ENCODE peak calls at places on chromosomes 2 and 18, in eight cellular contexts. J is bronchial epithelial cell; I is heart left ventricle; Z is HFF-Myc; A is foreskin fibroblast; P is A549; E is MCF 10A; M is CD4-positive, alpha-beta T cell. F is an unnamed sample.

GRCh38 chr2:20299113-20299512 is 51.5 kb downstream of the PUM2 start:
- DNase-seq in I (no peak), A (no peak), J (no peak), E (no peak), Z (no peak), M (no peak), P (no peak), F (no peak)

GRCh38 chr2:83991992-83992391 is 467.1 kb downstream of the SUCLG1 start:
- DNase-seq in A (no peak), I (no peak), J (peak; percentile 67), P (no peak), M (no peak), E (peak; percentile 74), Z (no peak), F (no peak)

GRCh38 chr2:200455958-200456421 is 53.9 kb downstream of the KCTD18 start:
- DNase-seq in P (no peak), J (no peak), E (no peak), A (no peak), Z (no peak), M (no peak), I (no peak), F (no peak)

GRCh38 chr18:56565596-56566355 is 72.6 kb downstream of the TXNL1 start:
- DNase-seq in E (peak; percentile 52), M (no peak), P (no peak), I (no peak), Z (peak; percentile 72), J (peak; percentile 56), A (peak; percentile 87), F (peak; percentile 79)

GRCh38 chr2:48529676-48530032 is 300 bp upstream of the STON1 start:
- DNase-seq in E (no peak), A (no peak), I (peak; percentile 20), J (no peak), Z (no peak), M (no peak), P (no peak), F (no peak)

GRCh38 chr2:237693281-237694039 is 66.1 kb downstream of the LRRFIP1 start:
- DNase-seq in P (peak; percentile 63), E (peak; percentile 80), Z (no peak), I (no peak), M (no peak), A (peak; percentile 50), J (peak; percentile 95), F (peak; percentile 66)

GRCh38 chr2:225091336-225091735 is 49.1 kb upstream of the DOCK10 start:
- DNase-seq in M (no peak), A (peak; percentile 93), Z (peak; percentile 49), I (no peak), E (peak; percentile 73), P (peak; percentile 49), J (peak; percentile 97), F (peak; percentile 98)

GRCh38 chr2:124001681-124002080 is 23.4 kb upstream of the CNTNAP5 start:
- DNase-seq in I (no peak), E (peak; percentile 78), P (no peak), A (no peak), J (peak; percentile 3), M (no peak), Z (no peak), F (no peak)

GRCh38 chr18:48904847-48905394 is 45.8 kb downstream of the SMAD7 start:
- DNase-seq in P (no peak), M (no peak), A (no peak), E (no peak), I (no peak), J (no peak), Z (no peak), F (no peak)

GRCh38 chr2:3137651-3138300 is 239.8 kb downstream of the EIPR1 start:
- DNase-seq in I (no peak), E (no peak), J (no peak), Z (no peak), P (no peak), A (no peak), M (no peak), F (no peak)

DNA sequence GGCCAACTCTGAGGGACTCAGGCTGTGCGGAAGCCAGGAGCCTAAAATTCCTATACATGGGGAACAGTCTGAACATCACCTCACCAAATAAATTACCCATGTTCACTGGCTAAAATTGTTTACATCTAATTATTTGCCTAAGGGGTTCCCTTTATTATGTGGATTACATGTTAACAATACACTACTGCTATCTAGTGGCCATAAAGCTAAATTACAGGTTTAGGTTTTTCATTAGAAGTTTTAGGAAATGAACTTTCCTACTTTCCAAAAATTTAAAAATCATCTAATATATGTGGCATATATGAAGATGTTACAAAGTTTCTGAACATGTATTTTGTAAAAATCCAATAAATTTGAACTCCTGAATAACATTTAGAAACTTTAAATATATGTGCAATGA is 40.3 kb downstream of the PLA2R1 start:
- DNase-seq in Z (no peak), J (no peak), M (no peak), E (peak; percentile 18), P (peak; percentile 8), A (no peak), I (no peak), F (no peak)
- TF ChIP-seq CTCF in Z (peak; percentile 28), J (no peak), M (no peak), E (peak; percentile 27), P (peak; percentile 36), A (peak; percentile 7), I (peak; percentile 18), F (peak; percentile 71)

DNA sequence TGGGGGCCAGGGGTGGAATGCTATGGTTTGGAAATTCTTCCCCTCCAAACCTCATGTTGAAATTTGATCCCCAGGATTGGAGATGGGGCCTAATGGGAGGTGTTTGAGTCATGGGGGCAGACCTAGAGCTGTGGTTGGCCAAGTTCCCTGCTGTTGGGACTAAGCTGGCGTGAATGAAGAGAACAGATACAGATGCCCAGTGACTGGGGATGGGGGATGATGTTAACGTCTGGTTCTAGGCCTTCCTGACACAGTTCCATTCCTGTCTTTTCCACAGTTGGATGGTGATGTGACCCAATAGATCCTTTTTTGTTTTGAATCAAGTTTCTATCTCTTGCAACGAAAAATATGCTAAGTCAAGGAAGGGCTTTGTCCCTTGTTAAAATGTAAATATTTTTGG is 23.7 kb downstream of the KLHL23 start:
- DNase-seq in A (no peak), M (no peak), Z (no peak), P (no peak), I (no peak), E (no peak), J (no peak), F (no peak)
- TF ChIP-seq CTCF in A (no peak), M (no peak), Z (no peak), P (no peak), I (no peak), E (no peak), J (no peak), F (no peak)

GRCh38 chr2:180980943-180981898 is 816 bp downstream of the UBE2E3 start:
- DNase-seq in I (peak; percentile 40), A (peak; percentile 12), E (peak; percentile 47), Z (no peak), M (peak; percentile 13), P (no peak), J (peak; percentile 47), F (peak; percentile 3)

GRCh38 chr2:180985771-180986395 is 5.5 kb downstream of the UBE2E3 start:
- DNase-seq in P (no peak), A (no peak), J (no peak), M (no peak), E (no peak), I (no peak), Z (no peak), F (no peak)

GRCh38 chr2:180980185-180980942 is at the start of gene UBE2E3:
- DNase-seq in Z (no peak), I (peak; percentile 84), P (peak; percentile 63), E (peak; percentile 78), J (peak; percentile 48), A (peak; percentile 81), M (peak; percentile 68), F (peak; percentile 61)

GRCh38 chr2:180987146-180987545 is 6.7 kb downstream of the UBE2E3 start:
- DNase-seq in I (no peak), A (no peak), M (no peak), Z (no peak), P (no peak), E (no peak), J (no peak), F (no peak)

DNA sequence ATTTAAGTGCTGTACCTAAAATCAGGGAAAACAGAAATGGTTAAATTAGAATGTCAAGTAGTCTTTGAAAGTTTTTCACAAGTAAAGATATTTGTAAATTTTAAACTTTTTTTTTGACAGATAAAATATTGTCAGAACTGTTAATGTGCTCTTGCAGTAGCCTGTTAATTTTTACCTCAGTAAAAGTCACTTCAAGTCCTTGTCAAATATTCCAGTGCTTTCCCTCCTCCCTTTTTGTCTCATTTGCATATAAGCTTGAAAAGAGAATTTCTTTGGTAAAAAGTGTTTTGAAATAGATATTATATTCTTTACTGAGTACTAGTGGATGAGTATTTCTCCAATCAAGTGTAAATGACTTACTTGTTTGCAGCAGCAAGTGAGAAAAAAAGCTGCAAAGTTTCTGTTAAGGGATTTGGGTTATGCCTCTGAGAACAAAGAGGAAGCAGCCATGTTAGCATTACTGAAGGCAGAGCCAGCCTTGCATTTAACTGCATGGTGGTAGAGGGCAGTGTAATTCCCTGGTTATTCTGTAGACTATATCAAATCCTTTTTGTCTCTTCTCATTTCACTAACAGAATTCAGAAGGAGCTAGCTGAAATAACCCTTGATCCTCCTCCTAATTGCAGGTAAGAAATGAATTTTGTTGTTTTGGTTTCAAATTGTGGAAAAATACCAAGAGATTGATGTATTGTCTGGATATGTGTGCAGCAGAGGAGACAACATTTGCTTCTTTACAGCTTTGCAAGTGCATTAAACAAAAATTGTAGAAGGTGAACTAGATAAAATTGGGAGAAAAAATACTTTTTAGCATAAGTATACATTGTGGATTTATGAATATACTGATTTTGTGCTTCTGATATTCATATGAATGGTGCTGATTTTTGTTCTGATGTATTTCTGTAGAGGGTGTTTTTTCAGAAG is 3.3 kb downstream of the UBE2E3 start:
- DNase-seq in M (no peak), E (peak; percentile 62), Z (peak; percentile 50), A (peak; percentile 36), I (no peak), J (peak; percentile 60), P (peak; percentile 28), F (peak; percentile 55)
- TF ChIP-seq CTCF in M (peak; percentile 63), E (peak; percentile 19), Z (peak; percentile 27), A (peak; percentile 41), I (no peak), J (peak; percentile 27), P (peak; percentile 56), F (peak; percentile 66)

GRCh38 chr2:60995376-60995775 is 22.1 kb upstream of the PEX13 start:
- DNase-seq in A (no peak), M (no peak), P (no peak), Z (no peak), E (no peak), J (no peak), I (no peak), F (no peak)

GRCh38 chr2:60992985-60993392 is 24.5 kb upstream of the PEX13 start:
- DNase-seq in E (no peak), P (no peak), J (no peak), I (no peak), A (no peak), M (no peak), Z (no peak), F (no peak)

GRCh38 chr2:60998628-60999545 is 18.6 kb upstream of the PEX13 start:
- DNase-seq in P (peak; percentile 46), I (no peak), E (peak; percentile 66), M (no peak), Z (peak; percentile 52), A (peak; percentile 27), J (peak; percentile 65), F (peak; percentile 47)
- TF ChIP-seq CTCF in P (peak; percentile 96), I (peak; percentile 47), E (peak; percentile 61), M (peak; percentile 94), Z (peak; percentile 37), A (peak; percentile 36), J (peak; percentile 47), F (peak; percentile 86)

GRCh38 chr2:25920326-25920725 is 42.0 kb upstream of the ASXL2 start:
- DNase-seq in Z (peak; percentile 38), M (no peak), J (no peak), P (no peak), A (peak; percentile 64), E (peak; percentile 57), I (no peak), F (peak; percentile 59)
- TF ChIP-seq CTCF in Z (no peak), M (no peak), J (no peak), P (no peak), A (no peak), E (no peak), I (no peak), F (no peak)

F was measured in HFFc6.